ENCODE peak calls at places on chromosomes 13 and 19, in five cellular contexts. F, M, T, P and A are unnamed samples.

GRCh38 chr13:32284927-32285632 is 30.1 kb downstream of the ZAR1L start:
- DNase-seq in F (no peak), M (no peak), T (no peak), P (no peak), A (no peak)

GRCh38 chr19:9644472-9644871 is 23.4 kb upstream of the ZNF561 start:
- DNase-seq in F (no peak), P (no peak), T (no peak), M (no peak), A (no peak)

GRCh38 chr13:26095338-26095737 is 43.5 kb upstream of the SHISA2 start:
- DNase-seq in T (no peak), P (no peak), M (no peak), F (no peak), A (no peak)

GRCh38 chr13:28425796-28426195 is 69.1 kb downstream of the FLT1 start:
- DNase-seq in M (no peak), F (no peak), T (no peak), P (no peak), A (no peak)

GRCh38 chr13:39900106-39900750 is 244.8 kb downstream of the COG6 start:
- DNase-seq in F (no peak), T (peak), M (no peak), P (no peak), A (no peak)

GRCh38 chr13:73722120-73722519 is 412.1 kb downstream of the KLF12 start:
- DNase-seq in F (no peak), M (no peak), T (peak), P (no peak), A (peak)

GRCh38 chr19:13156968-13157882 is 7.0 kb downstream of the IER2 start:
- DNase-seq in P (no peak), F (no peak), M (no peak), T (no peak), A (peak)

GRCh38 chr13:54536112-54536511 is 1507.5 kb downstream of the OLFM4 start:
- DNase-seq in M (no peak), F (no peak), T (peak), P (no peak), A (no peak)

GRCh38 chr19:2820112-2820702 is 539 bp downstream of the ZNF554 start:
- DNase-seq in F (no peak), M (no peak), P (no peak), T (no peak), A (peak)